ENCODE peak calls at places on chromosome 3, in five cellular contexts. V is NCI-H1092 treated with DMSO at 0.1 percent for 48 hours; S is AG08396; L is HS-5; E is stimulated activated naive B cell treated with anti-CD40 and anti-IgM and Interleukin-4, amounts not matched to agents 10 μg/mL and 1 μg/mL and 100 μg/mL, for 72 hours. Z is an unnamed sample.

GRCh38 chr3:142925140-142925539 is 36.3 kb upstream of the PCOLCE2 start:
- DNase-seq in V (no peak), S (no peak), L (no peak), E (no peak), Z (no peak)

GRCh38 chr3:150764607-150765366 is 1.8 kb upstream of the SIAH2 start:
- DNase-seq in V (no peak), S (no peak), L (no peak), E (no peak), Z (no peak)

GRCh38 chr3:51706788-51707731 is at the start of gene GRM2:
- DNase-seq in V (peak), S (peak), L (no peak), E (no peak), Z (peak)

GRCh38 chr3:37967252-37967881 is 23.2 kb upstream of the VILL start:
- DNase-seq in V (peak), S (peak), L (no peak), E (peak), Z (peak)

GRCh38 chr3:117681619-117682018 is 972.0 kb downstream of the TUSC7 start:
- DNase-seq in V (no peak), S (peak), L (no peak), E (no peak), Z (no peak)

GRCh38 chr3:79032686-79033318 is 735.0 kb downstream of the ROBO1 start:
- DNase-seq in V (peak), S (no peak), L (peak), E (no peak), Z (peak)

GRCh38 chr3:17070560-17070959 is 185.8 kb downstream of the PLCL2 start:
- DNase-seq in V (peak), S (peak), L (no peak), E (no peak), Z (peak)

GRCh38 chr3:23806322-23807160 is 786 bp downstream of the UBE2E1 start:
- DNase-seq in V (no peak), S (peak), L (no peak), E (no peak), Z (no peak)

GRCh38 chr3:181369637-181370036 is 342.1 kb upstream of the SOX2 start:
- DNase-seq in V (no peak), S (no peak), L (no peak), E (no peak), Z (no peak)

GRCh38 chr3:120418866-120419490 is 31.8 kb downstream of the FSTL1 start:
- DNase-seq in V (peak), S (no peak), L (no peak), E (peak), Z (peak)

GRCh38 chr3:31671976-31672375 is 139.3 kb downstream of the STT3B start:
- DNase-seq in V (no peak), S (no peak), L (no peak), E (no peak), Z (no peak)

GRCh38 chr3:195068045-195068444 is 202.9 kb downstream of the XXYLT1 start:
- DNase-seq in V (no peak), S (no peak), L (no peak), E (no peak), Z (peak)

GRCh38 chr3:10594915-10595314 is 89.5 kb upstream of the ATP2B2 start:
- DNase-seq in V (no peak), S (peak), L (peak), E (peak), Z (no peak)

GRCh38 chr3:157606392-157607197 is 103.4 kb upstream of the VEPH1 start:
- DNase-seq in V (peak), S (peak), L (peak), E (peak), Z (peak)

GRCh38 chr3:101848754-101849713 is at the start of gene NFKBIZ:
- DNase-seq in V (peak), S (peak), L (peak), E (peak), Z (peak)

GRCh38 chr3:39095778-39096177 is 11.6 kb downstream of the GORASP1 start:
- DNase-seq in V (no peak), S (no peak), L (no peak), E (no peak), Z (no peak)

GRCh38 chr3:10155658-10156057 is 9.1 kb upstream of the IRAK2 start:
- DNase-seq in V (no peak), S (no peak), L (no peak), E (no peak), Z (no peak)

GRCh38 chr3:161305095-161305991 is 66.0 kb downstream of the SPTSSB start:
- DNase-seq in V (peak), S (peak), L (no peak), E (no peak), Z (no peak)